ENCODE peak calls at places on chromosomes 12 and 14, in ten cellular contexts. One of them, this sample, is unnamed.

GRCh38 chr12:9364224-9365176 is 156.3 kb upstream of the PZP start:
- DNase-seq in dorsolateral prefrontal cortex: no peak
- DNase-seq in GM06990: peak; percentile 85
- DNase-seq in breast epithelium: no peak
- DNase-seq in cardiac fibroblast: peak; percentile 26
- DNase-seq in neural progenitor cell: peak; percentile 62
- DNase-seq in pancreas: no peak
- DNase-seq in left ventricle myocardium inferior: no peak
- DNase-seq in PC-3: peak; percentile 12
- DNase-seq in Calu3: peak; percentile 17
- DNase-seq in this sample: peak; percentile 81

GRCh38 chr12:124404162-124404561 is 109.3 kb downstream of the RFLNA start:
- DNase-seq in dorsolateral prefrontal cortex: no peak
- DNase-seq in GM06990: no peak
- DNase-seq in breast epithelium: no peak
- DNase-seq in cardiac fibroblast: no peak
- DNase-seq in neural progenitor cell: no peak
- DNase-seq in pancreas: no peak
- DNase-seq in left ventricle myocardium inferior: no peak
- DNase-seq in PC-3: no peak
- DNase-seq in Calu3: no peak
- DNase-seq in this sample: no peak

GRCh38 chr12:3005736-3006135 is 46.5 kb downstream of the TEAD4 start:
- DNase-seq in dorsolateral prefrontal cortex: no peak
- DNase-seq in GM06990: no peak
- DNase-seq in breast epithelium: no peak
- DNase-seq in cardiac fibroblast: no peak
- DNase-seq in neural progenitor cell: no peak
- DNase-seq in pancreas: no peak
- DNase-seq in left ventricle myocardium inferior: no peak
- DNase-seq in PC-3: peak; percentile 4
- DNase-seq in Calu3: no peak
- DNase-seq in this sample: no peak

GRCh38 chr14:60775296-60775695 is 40.7 kb downstream of the MNAT1 start:
- DNase-seq in dorsolateral prefrontal cortex: no peak
- DNase-seq in GM06990: no peak
- DNase-seq in breast epithelium: no peak
- DNase-seq in cardiac fibroblast: peak; percentile 35
- DNase-seq in neural progenitor cell: no peak
- DNase-seq in pancreas: no peak
- DNase-seq in left ventricle myocardium inferior: no peak
- DNase-seq in PC-3: peak; percentile 93
- DNase-seq in Calu3: no peak
- DNase-seq in this sample: no peak

GRCh38 chr12:26810330-26810729 is 22.7 kb downstream of the ITPR2 start:
- DNase-seq in dorsolateral prefrontal cortex: no peak
- DNase-seq in GM06990: no peak
- DNase-seq in breast epithelium: peak; percentile 56
- DNase-seq in cardiac fibroblast: peak; percentile 91
- DNase-seq in neural progenitor cell: peak; percentile 29
- DNase-seq in pancreas: peak; percentile 60
- DNase-seq in left ventricle myocardium inferior: peak; percentile 57
- DNase-seq in PC-3: no peak
- DNase-seq in Calu3: no peak
- DNase-seq in this sample: no peak

GRCh38 chr12:88035271-88035906 is 6.2 kb upstream of the C12orf50 start:
- DNase-seq in dorsolateral prefrontal cortex: peak; percentile 91
- DNase-seq in GM06990: peak; percentile 89
- DNase-seq in breast epithelium: peak; percentile 83
- DNase-seq in cardiac fibroblast: peak; percentile 86
- DNase-seq in neural progenitor cell: peak; percentile 93
- DNase-seq in pancreas: peak; percentile 94
- DNase-seq in left ventricle myocardium inferior: peak; percentile 89
- DNase-seq in PC-3: peak; percentile 88
- DNase-seq in Calu3: peak; percentile 90
- DNase-seq in this sample: peak; percentile 94

GRCh38 chr12:132152411-132152821 is 8.2 kb downstream of the NOC4L start:
- DNase-seq in dorsolateral prefrontal cortex: no peak
- DNase-seq in GM06990: no peak
- DNase-seq in breast epithelium: no peak
- DNase-seq in cardiac fibroblast: no peak
- DNase-seq in neural progenitor cell: no peak
- DNase-seq in pancreas: peak; percentile 47
- DNase-seq in left ventricle myocardium inferior: peak; percentile 7
- DNase-seq in PC-3: no peak
- DNase-seq in Calu3: no peak
- DNase-seq in this sample: no peak

GRCh38 chr14:56143025-56143424 is 24.8 kb downstream of the PELI2 start:
- DNase-seq in dorsolateral prefrontal cortex: no peak
- DNase-seq in GM06990: no peak
- DNase-seq in breast epithelium: no peak
- DNase-seq in cardiac fibroblast: no peak
- DNase-seq in neural progenitor cell: no peak
- DNase-seq in pancreas: no peak
- DNase-seq in left ventricle myocardium inferior: no peak
- DNase-seq in PC-3: no peak
- DNase-seq in Calu3: no peak
- DNase-seq in this sample: no peak

GRCh38 chr12:83346333-83346732 is 659.6 kb downstream of the TMTC2 start:
- DNase-seq in dorsolateral prefrontal cortex: no peak
- DNase-seq in GM06990: no peak
- DNase-seq in breast epithelium: no peak
- DNase-seq in cardiac fibroblast: no peak
- DNase-seq in neural progenitor cell: no peak
- DNase-seq in pancreas: no peak
- DNase-seq in left ventricle myocardium inferior: no peak
- DNase-seq in PC-3: no peak
- DNase-seq in Calu3: no peak
- DNase-seq in this sample: no peak

GRCh38 chr12:124032265-124032886 is 59.4 kb downstream of the ZNF664 start:
- DNase-seq in dorsolateral prefrontal cortex: no peak
- DNase-seq in GM06990: no peak
- DNase-seq in breast epithelium: no peak
- DNase-seq in cardiac fibroblast: peak; percentile 85
- DNase-seq in neural progenitor cell: peak; percentile 64
- DNase-seq in pancreas: no peak
- DNase-seq in left ventricle myocardium inferior: no peak
- DNase-seq in PC-3: peak; percentile 73
- DNase-seq in Calu3: peak; percentile 73
- DNase-seq in this sample: no peak

GRCh38 chr14:52338282-52338681 is 24.2 kb downstream of the PTGER2 start:
- DNase-seq in dorsolateral prefrontal cortex: no peak
- DNase-seq in GM06990: no peak
- DNase-seq in breast epithelium: no peak
- DNase-seq in cardiac fibroblast: peak; percentile 71
- DNase-seq in neural progenitor cell: no peak
- DNase-seq in pancreas: no peak
- DNase-seq in left ventricle myocardium inferior: no peak
- DNase-seq in PC-3: peak; percentile 95
- DNase-seq in Calu3: no peak
- DNase-seq in this sample: no peak

GRCh38 chr14:50941151-50941550 is 3.1 kb downstream of the PYGL start:
- DNase-seq in dorsolateral prefrontal cortex: no peak
- DNase-seq in GM06990: no peak
- DNase-seq in breast epithelium: no peak
- DNase-seq in cardiac fibroblast: no peak
- DNase-seq in neural progenitor cell: no peak
- DNase-seq in pancreas: no peak
- DNase-seq in left ventricle myocardium inferior: no peak
- DNase-seq in PC-3: no peak
- DNase-seq in Calu3: no peak
- DNase-seq in this sample: no peak

GRCh38 chr12:100391856-100392255 is 35.0 kb downstream of the SLC17A8 start:
- DNase-seq in dorsolateral prefrontal cortex: no peak
- DNase-seq in GM06990: no peak
- DNase-seq in breast epithelium: no peak
- DNase-seq in cardiac fibroblast: peak; percentile 3
- DNase-seq in neural progenitor cell: no peak
- DNase-seq in pancreas: no peak
- DNase-seq in left ventricle myocardium inferior: no peak
- DNase-seq in PC-3: peak; percentile 54
- DNase-seq in Calu3: peak; percentile 65
- DNase-seq in this sample: no peak

GRCh38 chr12:65334534-65334933 is 56.1 kb downstream of the MSRB3 start:
- DNase-seq in dorsolateral prefrontal cortex: no peak
- DNase-seq in GM06990: no peak
- DNase-seq in breast epithelium: no peak
- DNase-seq in cardiac fibroblast: peak; percentile 22
- DNase-seq in neural progenitor cell: no peak
- DNase-seq in pancreas: no peak
- DNase-seq in left ventricle myocardium inferior: no peak
- DNase-seq in PC-3: no peak
- DNase-seq in Calu3: no peak
- DNase-seq in this sample: no peak

GRCh38 chr14:90060965-90061848 is 587 bp upstream of the KCNK13 start:
- DNase-seq in dorsolateral prefrontal cortex: no peak
- DNase-seq in GM06990: peak; percentile 43
- DNase-seq in breast epithelium: no peak
- DNase-seq in cardiac fibroblast: no peak
- DNase-seq in neural progenitor cell: peak; percentile 42
- DNase-seq in pancreas: peak; percentile 64
- DNase-seq in left ventricle myocardium inferior: no peak
- DNase-seq in PC-3: no peak
- DNase-seq in Calu3: peak; percentile 6
- DNase-seq in this sample: no peak

DNA sequence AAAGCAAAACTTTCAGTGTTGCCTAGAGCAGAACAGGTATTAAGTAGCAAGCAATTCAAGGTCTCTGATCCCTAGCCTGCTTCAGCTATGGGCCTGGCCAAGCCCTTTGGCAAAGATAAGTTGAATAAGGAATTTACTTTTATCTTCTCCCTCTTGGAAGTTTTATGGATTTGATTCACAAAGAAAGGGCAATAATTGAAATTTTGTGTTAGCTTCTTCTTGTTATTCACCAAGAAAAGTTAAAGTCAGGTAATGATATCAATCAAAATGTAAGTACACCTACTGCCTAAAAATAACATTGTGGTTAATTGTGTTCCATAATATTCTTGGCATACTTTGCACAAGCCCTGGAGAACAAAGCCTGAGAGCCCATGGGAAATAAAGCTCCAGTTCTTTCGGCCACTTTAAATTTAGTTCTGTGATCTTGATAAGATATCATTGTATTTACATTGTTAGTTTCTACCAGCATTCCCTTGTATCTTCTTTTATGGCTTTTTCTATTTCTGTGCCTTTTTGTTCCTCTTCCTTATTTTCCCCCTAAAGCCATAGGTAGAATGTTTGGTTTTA is 158.0 kb downstream of the RAD51B start:
- DNase-seq in dorsolateral prefrontal cortex: no peak
- DNase-seq in GM06990: no peak
- DNase-seq in breast epithelium: no peak
- DNase-seq in cardiac fibroblast: no peak
- DNase-seq in neural progenitor cell: no peak
- DNase-seq in pancreas: no peak
- DNase-seq in left ventricle myocardium inferior: no peak
- DNase-seq in PC-3: no peak
- DNase-seq in Calu3: no peak
- DNase-seq in this sample: no peak
- TF ChIP-seq CTCF in dorsolateral prefrontal cortex: no peak
- TF ChIP-seq CTCF in GM06990: no peak
- TF ChIP-seq CTCF in breast epithelium: no peak
- TF ChIP-seq CTCF in cardiac fibroblast: no peak
- TF ChIP-seq CTCF in neural progenitor cell: no peak
- TF ChIP-seq CTCF in pancreas: no peak
- TF ChIP-seq CTCF in left ventricle myocardium inferior: no peak
- TF ChIP-seq CTCF in PC-3: no peak
- TF ChIP-seq CTCF in Calu3: no peak
- TF ChIP-seq CTCF in this sample: no peak

DNA sequence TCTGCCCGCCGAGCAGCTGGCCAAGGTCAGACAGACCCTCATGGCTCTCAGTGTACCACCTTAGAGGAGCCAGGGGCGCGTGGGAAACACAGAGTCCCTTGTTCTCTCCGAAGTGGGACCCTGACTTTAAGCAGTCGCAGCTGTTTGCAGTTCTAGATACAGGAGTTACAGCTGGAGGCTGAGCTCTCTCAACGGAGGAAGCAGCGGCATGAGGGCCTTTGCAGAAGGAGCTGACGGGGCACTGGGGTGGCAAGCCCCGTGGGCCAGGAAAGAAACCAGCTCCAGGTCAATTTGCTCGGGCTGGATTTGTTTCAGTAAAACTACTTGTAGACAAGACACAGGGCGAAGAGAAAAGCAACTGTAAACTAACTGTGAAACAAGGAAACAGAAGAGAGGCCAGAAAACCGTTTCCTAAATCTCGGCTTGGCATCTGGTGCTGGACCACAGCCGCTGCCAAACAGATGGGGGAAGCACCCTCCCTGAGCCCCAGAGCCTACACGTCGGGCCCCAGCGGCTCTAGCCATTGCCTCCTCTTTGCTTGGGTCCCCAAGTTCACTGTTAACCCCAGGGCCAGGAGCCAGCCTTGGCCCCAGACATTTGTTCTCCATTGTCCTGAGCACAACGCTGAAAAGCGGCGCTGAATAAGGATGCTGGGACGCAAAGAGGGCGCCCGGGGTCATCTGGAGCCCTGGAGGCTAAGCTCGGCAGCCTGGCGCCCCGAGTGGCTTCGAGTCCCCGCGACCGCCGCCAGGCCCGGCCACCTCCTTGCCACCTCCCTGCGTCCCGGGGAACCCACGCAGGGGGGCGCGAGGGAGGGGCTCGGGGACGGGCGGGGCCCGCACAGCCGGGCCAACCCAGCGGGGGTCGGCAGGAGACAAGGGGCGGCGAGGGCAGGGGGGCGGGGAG is 914 bp upstream of the PACS2 start:
- DNase-seq in dorsolateral prefrontal cortex: no peak
- DNase-seq in GM06990: no peak
- DNase-seq in breast epithelium: no peak
- DNase-seq in cardiac fibroblast: no peak
- DNase-seq in neural progenitor cell: peak; percentile 74
- DNase-seq in pancreas: no peak
- DNase-seq in left ventricle myocardium inferior: no peak
- DNase-seq in PC-3: no peak
- DNase-seq in Calu3: peak; percentile 29
- DNase-seq in this sample: no peak
- TF ChIP-seq CTCF in dorsolateral prefrontal cortex: no peak
- TF ChIP-seq CTCF in GM06990: no peak
- TF ChIP-seq CTCF in breast epithelium: no peak
- TF ChIP-seq CTCF in cardiac fibroblast: no peak
- TF ChIP-seq CTCF in neural progenitor cell: no peak
- TF ChIP-seq CTCF in pancreas: no peak
- TF ChIP-seq CTCF in left ventricle myocardium inferior: no peak
- TF ChIP-seq CTCF in PC-3: no peak
- TF ChIP-seq CTCF in Calu3: no peak
- TF ChIP-seq CTCF in this sample: no peak

GRCh38 chr14:37197421-37198272 is at the start of gene MIPOL1:
- DNase-seq in dorsolateral prefrontal cortex: peak; percentile 59
- DNase-seq in GM06990: no peak
- DNase-seq in breast epithelium: peak; percentile 78
- DNase-seq in cardiac fibroblast: peak; percentile 90
- DNase-seq in neural progenitor cell: peak; percentile 86
- DNase-seq in pancreas: peak; percentile 91
- DNase-seq in left ventricle myocardium inferior: peak; percentile 86
- DNase-seq in PC-3: peak; percentile 93
- DNase-seq in Calu3: peak; percentile 85
- DNase-seq in this sample: peak; percentile 93
- TF ChIP-seq CTCF in dorsolateral prefrontal cortex: peak; percentile 62
- TF ChIP-seq CTCF in GM06990: no peak
- TF ChIP-seq CTCF in breast epithelium: no peak
- TF ChIP-seq CTCF in cardiac fibroblast: peak; percentile 28
- TF ChIP-seq CTCF in neural progenitor cell: peak; percentile 40
- TF ChIP-seq CTCF in pancreas: peak; percentile 12
- TF ChIP-seq CTCF in left ventricle myocardium inferior: peak; percentile 47
- TF ChIP-seq CTCF in PC-3: peak; percentile 67
- TF ChIP-seq CTCF in Calu3: no peak
- TF ChIP-seq CTCF in this sample: peak; percentile 49

GRCh38 chr12:52007158-52007921 is 594 bp downstream of the TAMALIN start:
- DNase-seq in dorsolateral prefrontal cortex: no peak
- DNase-seq in GM06990: no peak
- DNase-seq in breast epithelium: no peak
- DNase-seq in cardiac fibroblast: peak; percentile 60
- DNase-seq in neural progenitor cell: peak; percentile 47
- DNase-seq in pancreas: no peak
- DNase-seq in left ventricle myocardium inferior: peak; percentile 60
- DNase-seq in PC-3: no peak
- DNase-seq in Calu3: no peak
- DNase-seq in this sample: no peak
- TF ChIP-seq CTCF in dorsolateral prefrontal cortex: no peak
- TF ChIP-seq CTCF in GM06990: no peak
- TF ChIP-seq CTCF in breast epithelium: no peak
- TF ChIP-seq CTCF in cardiac fibroblast: no peak
- TF ChIP-seq CTCF in neural progenitor cell: no peak
- TF ChIP-seq CTCF in pancreas: no peak
- TF ChIP-seq CTCF in left ventricle myocardium inferior: no peak
- TF ChIP-seq CTCF in PC-3: no peak
- TF ChIP-seq CTCF in Calu3: no peak
- TF ChIP-seq CTCF in this sample: no peak

This sample was measured in esophagus muscularis mucosa.